ENCODE peak calls at places on chromosomes 4 and X, in seven cellular contexts. G is bronchial epithelial cell, C is left ventricle myocardium inferior, Y is cardiac muscle cell, F is colonic mucosa, O is lung, J is fibroblast of lung. P is an unnamed sample.

GRCh38 chr4:41067369-41067768 is 147.0 kb downstream of the APBB2 start:
- DNase-seq in G (no peak), C (no peak), Y (peak), F (no peak), O (no peak), J (peak), P (no peak)

GRCh38 chr4:101651778-101652177 is 138.8 kb upstream of the BANK1 start:
- DNase-seq in G (peak), C (peak), Y (no peak), F (no peak), O (no peak), J (no peak), P (no peak)

GRCh38 chr4:88964450-88964849 is 92.5 kb downstream of the FAM13A start:
- DNase-seq in G (peak), C (no peak), Y (peak), F (no peak), O (no peak), J (peak), P (no peak)

GRCh38 chrX:57137481-57137880 is 284 bp upstream of the SPIN2A start:
- DNase-seq in G (no peak), C (no peak), Y (peak), F (no peak), O (no peak), J (peak), P (no peak)

GRCh38 chr4:18042754-18043153 is 21.2 kb upstream of the LCORL start:
- DNase-seq in G (no peak), C (no peak), Y (no peak), F (no peak), O (no peak), J (no peak), P (no peak)

GRCh38 chr4:151676301-151676700 is 84.5 kb downstream of the GATB start:
- DNase-seq in G (peak), C (no peak), Y (peak), F (no peak), O (no peak), J (peak), P (no peak)

GRCh38 chr4:168569066-168569908 is 72.4 kb downstream of the PALLD start:
- DNase-seq in G (peak), C (no peak), Y (peak), F (peak), O (peak), J (no peak), P (no peak)

GRCh38 chrX:112473654-112474053 is 206.1 kb downstream of the LHFPL1 start:
- DNase-seq in G (no peak), C (no peak), Y (no peak), F (no peak), O (no peak), J (no peak), P (no peak)

GRCh38 chr4:55827582-55827981 is 8.0 kb downstream of the EXOC1L start:
- DNase-seq in G (no peak), C (no peak), Y (no peak), F (no peak), O (no peak), J (no peak), P (no peak)

GRCh38 chr4:111174331-111174730 is 551.5 kb upstream of the PITX2 start:
- DNase-seq in G (no peak), C (no peak), Y (no peak), F (no peak), O (no peak), J (no peak), P (no peak)

GRCh38 chrX:133660356-133660755 is 245.1 kb upstream of the GPC4 start:
- DNase-seq in G (peak), C (no peak), Y (peak), F (no peak), O (no peak), J (peak), P (no peak)

GRCh38 chr4:130563185-130563890 is 1467.4 kb downstream of the C4orf33 start:
- DNase-seq in G (peak), C (peak), Y (peak), F (peak), O (peak), J (peak), P (peak)

GRCh38 chrX:134718329-134719317 is 60.4 kb upstream of the PLAC1 start:
- DNase-seq in G (peak), C (no peak), Y (peak), F (no peak), O (peak), J (peak), P (peak)

GRCh38 chrX:47568656-47569295 is 7.8 kb downstream of the ARAF start:
- DNase-seq in G (no peak), C (no peak), Y (no peak), F (no peak), O (no peak), J (no peak), P (no peak)
- TF ChIP-seq CTCF in G (peak), C (peak), Y (peak), F (peak), O (no peak), J (peak), P (peak)

GRCh38 chr4:98447648-98448047 is 186.5 kb downstream of the RAP1GDS1 start:
- DNase-seq in G (peak), C (no peak), Y (peak), F (no peak), O (no peak), J (no peak), P (no peak)
- TF ChIP-seq CTCF in G (peak), C (no peak), Y (peak), F (no peak), O (no peak), J (no peak), P (no peak)

GRCh38 chrX:96820935-96821334 is 62.8 kb upstream of the RPA4 start:
- DNase-seq in G (no peak), C (no peak), Y (no peak), F (no peak), O (no peak), J (no peak), P (no peak)
- TF ChIP-seq CTCF in G (no peak), C (no peak), Y (no peak), F (no peak), O (no peak), J (no peak), P (no peak)

GRCh38 chr4:155522201-155522600 is 144.4 kb upstream of the GUCY1A1 start:
- DNase-seq in G (peak), C (no peak), Y (no peak), F (no peak), O (no peak), J (peak), P (no peak)
- TF ChIP-seq CTCF in G (no peak), C (no peak), Y (no peak), F (no peak), O (no peak), J (no peak), P (no peak)

GRCh38 chrX:63761639-63762038 is 23.4 kb downstream of the ARHGEF9 start:
- DNase-seq in G (no peak), C (no peak), Y (no peak), F (no peak), O (no peak), J (no peak), P (no peak)
- TF ChIP-seq CTCF in G (no peak), C (peak), Y (no peak), F (no peak), O (no peak), J (no peak), P (no peak)

GRCh38 chr4:7524841-7525240 is 90.1 kb upstream of the PSAPL1 start:
- DNase-seq in G (no peak), C (no peak), Y (no peak), F (no peak), O (no peak), J (no peak), P (no peak)

GRCh38 chr4:7529368-7529923 is 94.7 kb upstream of the PSAPL1 start:
- DNase-seq in G (no peak), C (no peak), Y (no peak), F (no peak), O (no peak), J (no peak), P (no peak)

GRCh38 chr4:7524064-7524682 is 89.4 kb upstream of the PSAPL1 start:
- DNase-seq in G (no peak), C (no peak), Y (no peak), F (no peak), O (no peak), J (no peak), P (no peak)

GRCh38 chr4:7526491-7526890 is 91.8 kb upstream of the PSAPL1 start:
- DNase-seq in G (no peak), C (no peak), Y (no peak), F (no peak), O (no peak), J (no peak), P (no peak)

DNA sequence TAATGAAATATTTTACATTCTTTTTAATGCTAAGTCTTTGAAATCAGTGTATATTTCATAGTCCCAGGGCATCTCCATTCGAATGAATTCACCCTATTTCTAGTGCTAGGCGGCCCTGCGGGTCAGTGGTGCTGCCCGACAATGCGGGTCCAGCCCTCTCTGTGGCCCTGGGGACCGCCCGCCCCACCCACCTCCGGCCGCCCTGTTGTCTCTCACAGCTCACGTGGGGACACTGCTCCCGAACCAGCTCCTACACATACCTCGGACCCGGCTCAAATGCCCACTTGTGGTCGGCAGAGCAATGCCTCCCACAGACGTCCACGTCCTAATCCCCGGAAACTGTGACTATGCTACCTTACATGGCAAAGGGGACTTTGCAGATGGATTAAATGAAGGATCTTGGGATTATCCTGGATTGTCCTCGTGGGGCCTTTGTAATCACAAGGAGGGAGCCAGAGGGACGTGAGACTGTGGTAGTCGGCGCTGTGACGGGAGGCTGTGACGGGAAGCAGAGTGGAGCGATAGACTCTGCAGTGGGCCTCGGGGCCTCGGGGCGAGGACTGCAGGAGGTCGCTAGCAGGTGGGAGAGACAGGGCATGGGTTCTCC is 92.3 kb upstream of the PSAPL1 start:
- DNase-seq in G (no peak), C (no peak), Y (no peak), F (no peak), O (no peak), J (no peak), P (no peak)
- TF ChIP-seq CTCF in G (no peak), C (no peak), Y (no peak), F (no peak), O (no peak), J (no peak), P (no peak)

GRCh38 chrX:54786972-54787371 is 11.1 kb downstream of the ITIH6 start:
- DNase-seq in G (peak), C (no peak), Y (no peak), F (peak), O (no peak), J (no peak), P (no peak)
- TF ChIP-seq CTCF in G (peak), C (no peak), Y (no peak), F (peak), O (no peak), J (no peak), P (no peak)

DNA sequence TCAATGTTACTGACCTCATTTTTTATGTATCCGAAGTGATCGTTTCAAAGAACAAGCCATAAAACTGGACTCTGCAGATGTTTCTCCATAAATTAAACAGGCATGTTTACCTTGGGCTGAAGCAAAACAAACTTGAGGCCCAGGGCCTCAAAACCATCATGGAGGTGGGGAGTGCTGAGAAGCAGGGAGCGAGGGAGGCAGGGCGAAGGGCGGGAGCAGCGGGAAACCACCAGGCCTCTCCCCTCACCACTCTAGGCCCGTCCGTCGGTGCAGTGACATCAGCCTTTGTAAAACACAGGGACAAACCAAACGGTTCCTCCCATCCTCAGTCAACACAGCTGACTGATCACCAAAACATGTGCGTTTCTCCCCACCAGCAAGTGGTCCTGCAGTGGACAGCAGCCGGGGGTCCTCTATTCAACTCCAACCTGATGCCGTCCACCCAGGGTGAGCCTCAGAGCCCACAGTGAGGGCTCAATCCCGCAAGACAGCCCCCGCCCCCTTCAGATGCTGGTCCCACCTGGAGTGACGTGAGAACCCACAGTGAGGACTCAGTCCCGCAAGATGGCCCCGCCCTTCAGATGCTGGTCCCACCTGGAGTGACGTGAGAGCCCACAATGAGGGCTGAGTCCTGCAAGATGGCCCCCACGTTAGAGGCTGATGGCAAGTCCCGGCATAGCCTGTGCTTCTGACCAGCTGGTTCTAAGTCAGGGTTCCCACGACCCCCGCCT is 103.0 kb upstream of the LRPAP1 start:
- DNase-seq in G (no peak), C (no peak), Y (no peak), F (no peak), O (no peak), J (no peak), P (no peak)
- TF ChIP-seq CTCF in G (no peak), C (no peak), Y (no peak), F (no peak), O (no peak), J (no peak), P (no peak)

GRCh38 chr4:74790652-74791051 is 3.7 kb downstream of the BTC start:
- DNase-seq in G (no peak), C (no peak), Y (no peak), F (no peak), O (no peak), J (no peak), P (no peak)

GRCh38 chr4:74789518-74789917 is 4.8 kb downstream of the BTC start:
- DNase-seq in G (no peak), C (no peak), Y (no peak), F (no peak), O (no peak), J (no peak), P (no peak)

GRCh38 chr4:74796631-74797030 is 2.3 kb upstream of the BTC start:
- DNase-seq in G (peak), C (no peak), Y (no peak), F (no peak), O (no peak), J (no peak), P (no peak)

GRCh38 chr4:74793757-74794340 is 474 bp downstream of the BTC start:
- DNase-seq in G (peak), C (no peak), Y (peak), F (peak), O (peak), J (peak), P (no peak)

DNA sequence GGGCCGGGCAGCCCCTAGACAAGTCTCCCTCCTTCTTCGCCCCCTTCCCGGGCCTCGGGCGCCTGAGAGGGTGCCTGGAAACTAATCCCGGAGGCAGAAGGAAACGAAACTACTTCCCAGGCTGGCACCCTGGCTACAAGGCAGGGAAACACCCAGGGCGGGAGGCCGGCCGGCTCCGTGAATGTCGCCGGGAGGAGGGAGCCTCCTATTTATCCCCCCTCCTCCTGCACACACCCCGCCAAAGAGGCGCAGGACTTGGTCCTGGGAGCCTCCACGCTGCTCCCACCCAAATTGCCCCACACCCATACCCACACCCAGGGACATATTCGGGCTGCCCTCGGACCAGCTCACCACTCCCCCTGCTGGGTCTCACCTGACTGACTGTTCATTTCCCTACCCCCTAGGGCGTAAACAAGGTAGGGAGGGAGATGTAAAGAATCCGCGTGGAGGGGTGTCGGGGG is at the start of gene BTC:
- DNase-seq in G (peak), C (no peak), Y (peak), F (peak), O (peak), J (peak), P (no peak)
- TF ChIP-seq CTCF in G (peak), C (peak), Y (peak), F (peak), O (no peak), J (peak), P (peak)

P was measured in AG09319.